ENCODE peak calls at places on chromosomes 12 and 14, in six cellular contexts. Q is cardiac muscle cell, T is astrocyte, P is endothelial cell, Z is astrocyte of the spinal cord, X is kidney. S is an unnamed sample.

GRCh38 chr14:87873741-87874140 is 119.2 kb downstream of the GALC start:
- DNase-seq in Q (no peak), Z (no peak), X (no peak), P (no peak), T (peak; percentile 41), S (no peak)

GRCh38 chr12:94290353-94290752 is 142.0 kb downstream of the PLXNC1 start:
- DNase-seq in T (no peak), X (no peak), P (no peak), Q (peak; percentile 85), Z (no peak), S (no peak)

GRCh38 chr12:88624911-88625310 is 44.6 kb upstream of the KITLG start:
- DNase-seq in P (no peak), T (peak; percentile 80), X (no peak), Q (no peak), Z (peak; percentile 13), S (no peak)

GRCh38 chr12:95805864-95806669 is 15.5 kb upstream of the NTN4 start:
- DNase-seq in P (no peak), T (peak; percentile 97), Q (no peak), Z (peak; percentile 97), X (no peak), S (no peak)

GRCh38 chr12:68745904-68746571 is at the start of gene SLC35E3:
- DNase-seq in T (peak; percentile 69), Q (peak; percentile 96), P (peak; percentile 87), X (peak; percentile 97), Z (peak; percentile 88), S (peak; percentile 83)

GRCh38 chr12:11793896-11794295 is 144.4 kb downstream of the ETV6 start:
- DNase-seq in T (peak; percentile 72), Z (peak; percentile 63), P (no peak), X (no peak), Q (peak; percentile 76), S (no peak)

GRCh38 chr12:4909734-4910501 is at the start of gene KCNA1:
- DNase-seq in T (peak; percentile 26), Z (no peak), X (peak; percentile 75), P (peak; percentile 37), Q (peak; percentile 70), S (no peak)

GRCh38 chr12:542290-543113 is 82.8 kb downstream of the B4GALNT3 start:
- DNase-seq in T (no peak), Q (peak; percentile 55), X (peak; percentile 57), P (peak; percentile 49), Z (no peak), S (no peak)

GRCh38 chr12:26523708-26524150 is 309.3 kb downstream of the ITPR2 start:
- DNase-seq in Q (no peak), Z (peak; percentile 87), X (peak; percentile 95), P (no peak), T (peak; percentile 91), S (no peak)

GRCh38 chr12:716506-716905 is 35.9 kb upstream of the WNK1 start:
- DNase-seq in Q (peak; percentile 88), Z (no peak), T (peak; percentile 52), P (no peak), X (no peak), S (no peak)

GRCh38 chr14:102746568-102747438 is 30.4 kb upstream of the TRAF3 start:
- DNase-seq in Z (no peak), P (no peak), T (no peak), Q (no peak), X (peak; percentile 61), S (no peak)

GRCh38 chr12:84201976-84202375 is 710.6 kb downstream of the SLC6A15 start:
- DNase-seq in Z (no peak), Q (no peak), T (no peak), X (no peak), P (no peak), S (no peak)

GRCh38 chr12:87812711-87813110 is 216.5 kb downstream of the C12orf50 start:
- DNase-seq in T (peak; percentile 60), X (no peak), Z (peak; percentile 57), P (no peak), Q (no peak), S (no peak)

GRCh38 chr14:39097159-39097558 is 5.9 kb downstream of the SEC23A start:
- DNase-seq in T (peak; percentile 85), X (no peak), P (no peak), Z (no peak), Q (peak; percentile 2), S (no peak)

GRCh38 chr12:52874573-52875435 is 26.0 kb upstream of the KRT78 start:
- DNase-seq in T (peak; percentile 12), X (peak; percentile 37), Z (no peak), P (no peak), Q (no peak), S (no peak)

GRCh38 chr12:131091413-131091975 is 137.8 kb downstream of the ADGRD1 start:
- DNase-seq in Z (no peak), X (no peak), Q (no peak), T (no peak), P (no peak), S (no peak)

GRCh38 chr14:94628578-94628977 is 16.4 kb downstream of the SERPINA3 start:
- DNase-seq in T (no peak), P (no peak), X (no peak), Z (no peak), Q (no peak), S (no peak)

GRCh38 chr14:71362282-71362681 is 455.0 kb downstream of the PCNX1 start:
- DNase-seq in T (no peak), Z (no peak), P (no peak), X (no peak), Q (no peak), S (no peak)

GRCh38 chr12:108696111-108696995 is 35.0 kb downstream of the CORO1C start:
- DNase-seq in X (no peak), Q (no peak), T (peak; percentile 100), P (no peak), Z (peak; percentile 99), S (no peak)

GRCh38 chr12:109714141-109714912 is 702 bp downstream of the FAM222A start:
- DNase-seq in X (peak; percentile 93), T (peak; percentile 12), P (peak; percentile 78), Q (peak; percentile 84), Z (peak; percentile 31), S (peak; percentile 80)

GRCh38 chr14:54728700-54729527 is 162.0 kb downstream of the SAMD4A start:
- DNase-seq in Q (no peak), P (no peak), Z (no peak), T (no peak), X (no peak), S (no peak)

DNA sequence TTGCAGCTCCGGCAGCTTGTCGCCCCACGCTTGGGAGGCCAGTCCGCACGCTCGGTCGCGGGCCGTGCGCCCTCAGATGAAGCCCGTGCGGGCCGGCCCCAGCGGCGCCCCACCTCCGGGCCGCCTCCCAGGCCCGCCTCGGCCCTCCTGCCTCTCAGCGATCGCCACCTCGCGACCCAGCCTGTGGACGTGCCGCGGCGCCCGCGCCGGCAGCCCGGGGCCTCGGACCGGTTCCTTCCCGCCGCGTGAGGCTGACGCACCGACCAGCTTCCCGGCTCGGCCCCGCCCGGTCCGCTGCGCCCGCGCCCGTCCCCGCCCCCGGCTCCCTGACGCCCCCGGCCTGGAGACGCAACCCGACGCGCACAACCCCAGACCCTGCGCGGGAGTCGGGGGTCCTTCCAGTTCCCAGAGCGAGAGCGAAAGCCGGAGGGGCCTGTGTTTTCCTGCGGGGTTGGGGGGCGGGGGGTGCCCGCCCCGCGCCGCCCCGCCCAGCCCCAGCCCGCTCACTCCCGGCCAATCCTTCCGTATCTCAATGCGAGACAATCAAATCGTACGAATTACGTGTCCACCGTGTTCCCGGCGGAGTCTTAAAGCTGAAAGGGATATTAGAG is at the start of gene ERO1A:
- DNase-seq in Z (peak; percentile 88), Q (peak; percentile 83), T (peak; percentile 73), P (peak; percentile 68), X (peak; percentile 96), S (peak; percentile 57)
- TF ChIP-seq CTCF in Z (no peak), Q (no peak), T (no peak), P (no peak), X (no peak), S (no peak)

DNA sequence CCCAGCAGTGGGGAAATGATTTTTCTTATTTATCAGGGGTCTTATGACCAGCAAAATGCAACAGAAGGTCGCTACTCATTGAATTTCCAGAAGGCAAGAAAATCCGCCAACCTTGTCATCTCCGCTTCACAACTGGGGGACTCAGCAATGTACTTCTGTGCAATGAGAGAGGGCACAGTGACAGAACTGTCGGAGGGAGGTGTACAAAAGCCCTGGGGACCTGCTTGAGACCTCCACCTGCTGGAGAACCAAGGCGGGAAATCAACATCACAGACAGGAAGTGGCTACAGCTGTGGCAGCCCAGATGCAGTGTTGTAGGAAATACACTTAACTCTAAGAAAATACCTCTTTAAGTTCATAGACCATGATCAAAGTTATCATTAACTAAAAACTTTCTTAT is 250.9 kb upstream of the OR4E1 start:
- DNase-seq in Z (no peak), T (no peak), P (no peak), Q (peak; percentile 5), X (no peak), S (no peak)
- TF ChIP-seq CTCF in Z (no peak), T (no peak), P (no peak), Q (no peak), X (no peak), S (no peak)

GRCh38 chr14:92248638-92249037 is 74.3 kb upstream of the SLC24A4 start:
- DNase-seq in T (no peak), Z (no peak), X (no peak), Q (no peak), P (no peak), S (no peak)

GRCh38 chr14:92258934-92259333 is 64.0 kb upstream of the SLC24A4 start:
- DNase-seq in Z (no peak), P (no peak), T (no peak), X (no peak), Q (no peak), S (no peak)

GRCh38 chr14:92252291-92252690 is 70.7 kb upstream of the SLC24A4 start:
- DNase-seq in X (no peak), T (no peak), Z (no peak), Q (no peak), P (no peak), S (no peak)

GRCh38 chr14:92254786-92255185 is 68.2 kb upstream of the SLC24A4 start:
- DNase-seq in Q (peak; percentile 18), X (peak; percentile 81), T (peak; percentile 2), P (peak; percentile 61), Z (peak; percentile 21), S (no peak)

DNA sequence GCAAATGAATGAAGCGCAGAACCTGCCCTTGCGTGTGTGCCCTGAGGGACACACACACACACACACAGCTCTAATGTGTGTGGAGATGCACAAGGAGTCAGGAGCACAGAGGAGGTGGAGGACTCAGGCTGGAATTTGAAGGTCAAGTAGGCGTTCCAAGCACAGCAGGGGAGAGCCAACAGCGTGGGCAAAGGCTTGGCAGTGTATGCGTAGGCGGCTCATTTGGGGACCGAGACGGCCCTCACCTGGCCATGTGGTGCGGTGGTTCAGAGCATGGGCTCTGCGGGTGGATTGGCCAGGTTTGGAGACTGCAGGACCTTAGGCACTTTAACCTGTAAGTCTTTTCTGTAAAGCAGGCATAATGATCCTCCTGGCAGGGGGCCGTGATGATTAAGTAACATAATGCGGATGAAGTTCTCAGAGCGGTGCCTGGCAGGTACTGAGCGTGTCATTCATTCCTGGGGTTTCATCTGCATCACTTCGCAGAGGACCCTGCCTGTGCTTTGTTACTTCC is 69.5 kb upstream of the SLC24A4 start:
- DNase-seq in Z (no peak), T (no peak), P (no peak), Q (no peak), X (no peak), S (no peak)
- TF ChIP-seq CTCF in Z (no peak), T (no peak), P (no peak), Q (no peak), X (no peak), S (no peak)

DNA sequence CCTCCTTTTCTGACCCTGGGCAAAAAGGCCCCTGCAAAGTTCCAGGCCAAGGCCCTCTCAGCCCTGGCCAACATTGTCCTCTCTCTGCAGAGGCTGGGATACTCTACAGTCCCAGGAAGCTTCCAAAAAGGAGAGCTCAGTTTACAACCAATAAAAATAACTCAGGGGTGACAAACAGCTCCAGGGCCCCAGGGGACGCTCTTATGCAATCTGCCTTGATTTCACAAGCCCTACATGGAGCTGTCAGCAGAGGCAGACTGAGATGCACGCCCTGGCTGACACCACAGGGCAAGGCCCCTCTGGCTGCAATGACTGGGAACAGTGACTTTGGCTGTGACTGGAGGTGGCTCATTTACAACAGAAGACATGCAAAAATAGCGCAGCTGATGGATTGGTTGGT is 129.0 kb upstream of the MED13L start:
- DNase-seq in X (peak; percentile 95), Z (no peak), T (no peak), P (no peak), Q (peak; percentile 69), S (no peak)
- TF ChIP-seq CTCF in X (no peak), Z (no peak), T (no peak), P (no peak), Q (no peak), S (no peak)

S was measured in mesothelial cell of epicardium.